ENCODE peak calls at places on chromosome 16, in five cellular contexts. D, Y, L, A and Q are unnamed samples.

GRCh38 chr16:24538756-24539294 is 541 bp upstream of the RBBP6 start:
- DNase-seq in D (peak), A (peak), Y (no peak), L (no peak), Q (no peak)

GRCh38 chr16:88289549-88290344 is 93.0 kb upstream of the ZNF469 start:
- DNase-seq in Y (no peak), L (no peak), A (no peak), D (peak), Q (no peak)

GRCh38 chr16:64864232-64864803 is 257.5 kb downstream of the CDH11 start:
- DNase-seq in Y (no peak), L (no peak), A (no peak), D (peak), Q (no peak)

GRCh38 chr16:4693956-4694663 is 748 bp downstream of the NUDT16L1 start:
- DNase-seq in Y (no peak), L (no peak), D (peak), A (no peak), Q (peak)

GRCh38 chr16:71726491-71727319 is 2.2 kb upstream of the PHLPP2 start:
- DNase-seq in L (no peak), A (no peak), D (no peak), Y (no peak), Q (no peak)

GRCh38 chr16:56708418-56708817 is 21.5 kb upstream of the NUP93 start:
- DNase-seq in A (no peak), L (no peak), Y (no peak), D (no peak), Q (no peak)

GRCh38 chr16:9077001-9077809 is 14.2 kb upstream of the HAPSTR1 start:
- DNase-seq in D (peak), Y (no peak), A (peak), L (no peak), Q (no peak)

GRCh38 chr16:66390346-66391108 is 24.0 kb downstream of the CDH5 start:
- DNase-seq in D (no peak), A (no peak), L (no peak), Y (no peak), Q (peak)

GRCh38 chr16:64150193-64150592 is 971.7 kb downstream of the CDH11 start:
- DNase-seq in L (no peak), Y (no peak), A (no peak), D (no peak), Q (no peak)

DNA sequence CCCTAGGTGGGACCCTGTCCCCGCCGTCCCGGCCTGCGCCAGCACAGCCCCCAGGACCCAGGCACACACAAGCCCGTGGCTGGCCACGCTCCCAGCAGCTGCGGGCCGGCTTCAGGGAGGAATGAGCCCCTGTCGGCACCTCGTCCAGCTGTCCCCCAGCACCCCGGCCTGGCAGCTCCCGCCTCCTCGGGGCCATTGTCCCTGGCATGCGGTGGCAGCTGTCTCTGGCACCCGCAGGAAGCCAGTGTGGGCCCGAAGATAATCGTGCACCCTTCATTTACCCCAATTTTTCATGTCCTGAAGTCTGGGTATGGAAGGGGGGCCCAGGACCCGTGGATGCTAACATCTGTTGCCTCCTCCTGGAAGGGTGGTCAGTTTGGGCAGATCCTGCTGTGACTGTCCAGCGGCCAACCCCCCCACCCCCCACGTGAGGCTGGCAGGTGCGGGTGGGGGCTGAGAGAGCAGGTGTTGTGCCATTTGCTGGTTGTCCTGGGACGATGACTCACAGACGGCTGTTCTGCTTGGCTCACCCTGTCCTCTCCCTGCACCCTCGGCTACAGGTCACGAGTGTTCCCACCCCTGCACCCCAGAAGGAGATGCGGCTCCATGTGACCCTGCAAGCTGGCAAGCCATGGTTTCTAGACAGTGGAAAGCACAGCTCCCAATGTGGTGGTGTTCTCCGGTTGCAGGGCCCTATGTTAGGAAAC is 4.0 kb upstream of the LMF1 start:
- DNase-seq in Y (no peak), D (no peak), A (no peak), L (no peak), Q (no peak)
- H3K4ac ChIP-seq in Y (no peak), D (no peak), A (no peak), L (no peak), Q (no peak)

DNA sequence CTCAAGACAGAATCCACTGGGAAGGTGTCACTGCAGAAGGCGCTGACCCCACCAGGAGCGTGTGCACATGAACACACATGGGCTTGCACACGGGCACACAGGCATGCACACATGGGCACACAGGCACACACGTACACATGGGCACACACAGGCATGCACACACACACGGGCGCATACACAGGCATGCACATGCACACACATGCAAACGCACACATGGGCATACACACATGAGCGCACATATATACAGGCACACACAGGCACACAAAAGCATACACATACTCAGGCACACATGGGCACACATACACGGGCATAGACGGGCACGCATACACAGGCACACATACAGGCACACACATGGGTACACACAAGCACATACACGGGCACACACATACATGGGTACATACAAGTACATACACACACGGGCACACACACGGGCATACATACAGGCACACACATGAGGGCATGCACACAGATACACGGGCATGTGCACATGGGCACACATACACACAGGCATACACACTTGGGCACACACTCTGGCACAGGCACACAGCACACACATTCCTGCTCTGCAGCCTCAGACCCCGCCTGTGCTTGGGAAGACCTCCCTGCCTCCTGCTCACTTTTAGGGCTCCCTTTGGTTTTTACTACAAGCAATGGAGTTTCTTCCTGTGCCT is 86.8 kb downstream of the ZNF778 start:
- DNase-seq in A (no peak), Y (no peak), L (no peak), D (no peak), Q (no peak)
- H2BK12ac ChIP-seq in A (no peak), Y (peak), L (no peak), D (no peak), Q (no peak)

GRCh38 chr16:86747761-86748160 is 169.4 kb downstream of the FOXL1 start:
- DNase-seq in L (no peak), A (no peak), D (no peak), Y (no peak), Q (no peak)
- H3K4ac ChIP-seq in L (no peak), A (no peak), D (no peak), Y (no peak), Q (no peak)

GRCh38 chr16:445566-445965 is 20.1 kb downstream of the RAB11FIP3 start:
- DNase-seq in A (no peak), D (no peak), L (no peak), Y (no peak), Q (no peak)
- H2BK12ac ChIP-seq in A (no peak), D (no peak), L (no peak), Y (no peak), Q (no peak)

DNA sequence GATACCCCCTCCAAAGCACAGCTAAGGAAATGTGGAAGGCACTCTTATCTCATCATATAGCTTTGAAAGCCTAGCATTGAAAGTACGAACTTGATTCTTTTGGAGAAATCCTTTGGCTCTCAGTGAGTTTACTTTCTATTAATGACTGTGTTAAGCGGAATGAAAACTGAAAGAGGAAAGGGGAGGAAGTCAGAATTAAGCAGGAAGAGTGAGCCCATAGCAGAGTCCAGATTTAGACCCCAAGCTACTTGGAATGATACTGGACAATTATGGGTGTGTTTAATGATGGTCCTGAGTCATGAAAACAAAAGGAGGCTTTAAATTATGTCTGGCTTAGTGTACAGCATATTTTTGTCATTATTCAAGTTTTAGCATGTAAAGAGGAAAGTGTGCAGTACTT is 42.2 kb downstream of the TENT4B start:
- DNase-seq in D (peak), A (no peak), Y (no peak), L (no peak), Q (no peak)
- H3K4ac ChIP-seq in D (no peak), A (no peak), Y (no peak), L (no peak), Q (no peak)

DNA sequence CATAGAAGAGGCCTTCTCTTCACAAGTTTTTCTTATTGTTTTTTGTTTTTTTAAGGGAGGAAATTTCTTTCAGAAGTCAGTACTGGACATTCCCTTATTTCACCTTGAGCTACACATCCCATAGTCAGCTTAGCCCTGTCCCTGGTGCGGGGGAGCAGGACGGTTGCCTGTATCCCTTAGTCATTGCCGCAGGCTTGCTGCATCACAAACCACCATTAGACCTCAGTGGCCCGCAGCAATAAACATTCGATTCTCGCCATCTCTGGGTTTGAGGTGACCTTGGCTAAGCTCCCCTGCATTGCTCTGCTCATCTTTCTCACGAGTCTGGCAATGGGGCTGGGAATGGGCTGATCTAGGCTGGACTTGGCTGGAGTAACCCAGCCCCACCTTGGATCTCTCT is 692.5 kb downstream of the WWOX start:
- DNase-seq in L (no peak), Y (no peak), D (no peak), A (no peak), Q (no peak)
- H2BK12ac ChIP-seq in L (no peak), Y (no peak), D (no peak), A (no peak), Q (no peak)

GRCh38 chr16:47967374-47967773 is 188.4 kb downstream of the ABCC12 start:
- DNase-seq in A (no peak), L (no peak), D (no peak), Y (no peak), Q (no peak)
- H3K4ac ChIP-seq in A (no peak), L (no peak), D (no peak), Y (no peak), Q (no peak)

DNA sequence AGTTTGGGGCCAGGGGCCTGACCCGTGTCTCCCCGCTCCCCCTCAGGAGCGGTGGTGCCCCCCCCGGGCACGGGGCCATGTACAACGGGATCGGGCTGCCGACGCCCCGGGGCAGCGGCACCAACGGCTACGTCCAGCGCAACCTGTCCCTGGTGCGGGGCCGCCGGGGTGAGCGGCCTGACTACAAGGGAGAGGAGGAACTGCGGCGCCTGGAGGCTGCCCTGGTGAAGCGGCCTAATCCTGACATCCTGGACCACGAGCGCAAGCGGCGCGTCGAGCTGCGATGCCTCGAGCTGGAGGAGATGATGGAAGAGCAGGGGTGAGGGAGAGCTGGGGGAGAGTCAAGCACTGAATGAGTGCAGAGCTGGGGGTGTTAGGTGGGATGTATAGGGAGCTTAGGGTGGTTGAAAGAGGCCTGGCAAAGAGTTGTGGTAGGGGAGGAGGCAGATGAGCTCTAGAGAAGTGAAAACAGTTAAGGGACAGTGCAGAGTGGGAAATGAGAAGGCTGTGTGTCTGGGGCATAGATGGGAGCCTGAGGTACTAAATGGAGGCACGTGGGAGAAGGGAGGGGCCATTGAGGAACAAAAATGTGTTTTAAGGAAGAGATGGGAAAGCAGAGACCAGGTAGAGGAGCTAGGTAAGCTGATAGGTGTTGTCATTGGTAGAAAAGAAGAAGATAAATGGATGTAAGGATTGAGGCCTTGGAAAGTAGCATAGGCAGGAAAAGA is 4.0 kb downstream of the SRRM2 start:
- DNase-seq in L (no peak), Y (no peak), D (no peak), A (no peak), Q (no peak)
- H2BK12ac ChIP-seq in L (no peak), Y (no peak), D (peak), A (no peak), Q (no peak)